ENCODE peak calls at places on chromosome 1, in four cellular contexts. One of them, this sample, is unnamed.

GRCh38 chr1:109399326-109399957 is 1.7 kb upstream of the SORT1 start:
- DNase-seq in NCI-H1417: peak; percentile 93
- DNase-seq in NCI-H1092 treated with DMSO at 0.1 percent for 48 hours: peak; percentile 58
- DNase-seq in psoas muscle: no peak
- DNase-seq in this sample: no peak

GRCh38 chr1:165367375-165367993 is 11.0 kb upstream of the LMX1A start:
- DNase-seq in NCI-H1417: peak; percentile 86
- DNase-seq in NCI-H1092 treated with DMSO at 0.1 percent for 48 hours: peak; percentile 86
- DNase-seq in psoas muscle: peak; percentile 86
- DNase-seq in this sample: peak; percentile 93

GRCh38 chr1:214525535-214526019 is 25.8 kb downstream of the PTPN14 start:
- DNase-seq in NCI-H1417: no peak
- DNase-seq in NCI-H1092 treated with DMSO at 0.1 percent for 48 hours: no peak
- DNase-seq in psoas muscle: no peak
- DNase-seq in this sample: no peak

GRCh38 chr1:57422271-57423134 is 1.4 kb downstream of the DAB1 start:
- DNase-seq in NCI-H1417: peak; percentile 33
- DNase-seq in NCI-H1092 treated with DMSO at 0.1 percent for 48 hours: no peak
- DNase-seq in psoas muscle: peak; percentile 46
- DNase-seq in this sample: no peak

GRCh38 chr1:58477390-58477789 is 69.1 kb downstream of the OMA1 start:
- DNase-seq in NCI-H1417: no peak
- DNase-seq in NCI-H1092 treated with DMSO at 0.1 percent for 48 hours: no peak
- DNase-seq in psoas muscle: no peak
- DNase-seq in this sample: no peak

GRCh38 chr1:219500327-219500897 is 112.5 kb downstream of the ZC3H11B start:
- DNase-seq in NCI-H1417: no peak
- DNase-seq in NCI-H1092 treated with DMSO at 0.1 percent for 48 hours: no peak
- DNase-seq in psoas muscle: no peak
- DNase-seq in this sample: no peak

GRCh38 chr1:239436286-239436685 is 49.9 kb downstream of the CHRM3 start:
- DNase-seq in NCI-H1417: no peak
- DNase-seq in NCI-H1092 treated with DMSO at 0.1 percent for 48 hours: no peak
- DNase-seq in psoas muscle: no peak
- DNase-seq in this sample: no peak

GRCh38 chr1:247336390-247336789 is 4.7 kb upstream of the ZNF496 start:
- DNase-seq in NCI-H1417: peak; percentile 90
- DNase-seq in NCI-H1092 treated with DMSO at 0.1 percent for 48 hours: peak; percentile 48
- DNase-seq in psoas muscle: no peak
- DNase-seq in this sample: no peak

GRCh38 chr1:116847688-116848531 is 61.8 kb upstream of the PTGFRN start:
- DNase-seq in NCI-H1417: no peak
- DNase-seq in NCI-H1092 treated with DMSO at 0.1 percent for 48 hours: no peak
- DNase-seq in psoas muscle: peak; percentile 68
- DNase-seq in this sample: no peak

GRCh38 chr1:21292991-21293536 is 2.8 kb upstream of the ECE1 start:
- DNase-seq in NCI-H1417: no peak
- DNase-seq in NCI-H1092 treated with DMSO at 0.1 percent for 48 hours: no peak
- DNase-seq in psoas muscle: no peak
- DNase-seq in this sample: no peak

GRCh38 chr1:210001751-210002150 is 63.7 kb downstream of the SYT14 start:
- DNase-seq in NCI-H1417: no peak
- DNase-seq in NCI-H1092 treated with DMSO at 0.1 percent for 48 hours: no peak
- DNase-seq in psoas muscle: no peak
- DNase-seq in this sample: no peak

GRCh38 chr1:44318097-44319088 is 36.7 kb downstream of the ERI3 start:
- DNase-seq in NCI-H1417: peak; percentile 50
- DNase-seq in NCI-H1092 treated with DMSO at 0.1 percent for 48 hours: peak; percentile 58
- DNase-seq in psoas muscle: no peak
- DNase-seq in this sample: no peak

GRCh38 chr1:23624440-23624839 is 65.1 kb upstream of the ID3 start:
- DNase-seq in NCI-H1417: no peak
- DNase-seq in NCI-H1092 treated with DMSO at 0.1 percent for 48 hours: no peak
- DNase-seq in psoas muscle: no peak
- DNase-seq in this sample: no peak

GRCh38 chr1:164310166-164310565 is 248.8 kb upstream of the PBX1 start:
- DNase-seq in NCI-H1417: no peak
- DNase-seq in NCI-H1092 treated with DMSO at 0.1 percent for 48 hours: no peak
- DNase-seq in psoas muscle: no peak
- DNase-seq in this sample: no peak

GRCh38 chr1:154953611-154954038 is 2.3 kb downstream of the PBXIP1 start:
- DNase-seq in NCI-H1417: peak; percentile 8
- DNase-seq in NCI-H1092 treated with DMSO at 0.1 percent for 48 hours: peak; percentile 12
- DNase-seq in psoas muscle: no peak
- DNase-seq in this sample: no peak

GRCh38 chr1:59638172-59638800 is 176.5 kb upstream of the HOOK1 start:
- DNase-seq in NCI-H1417: peak; percentile 7
- DNase-seq in NCI-H1092 treated with DMSO at 0.1 percent for 48 hours: no peak
- DNase-seq in psoas muscle: no peak
- DNase-seq in this sample: no peak

GRCh38 chr1:34188418-34188817 is 11.7 kb downstream of the C1orf94 start:
- DNase-seq in NCI-H1417: no peak
- DNase-seq in NCI-H1092 treated with DMSO at 0.1 percent for 48 hours: no peak
- DNase-seq in psoas muscle: no peak
- DNase-seq in this sample: no peak

GRCh38 chr1:202919615-202920014 is 7.4 kb downstream of the KLHL12 start:
- DNase-seq in NCI-H1417: no peak
- DNase-seq in NCI-H1092 treated with DMSO at 0.1 percent for 48 hours: no peak
- DNase-seq in psoas muscle: no peak
- DNase-seq in this sample: no peak

GRCh38 chr1:108708726-108709660 is 3.7 kb upstream of the FNDC7 start:
- DNase-seq in NCI-H1417: no peak
- DNase-seq in NCI-H1092 treated with DMSO at 0.1 percent for 48 hours: no peak
- DNase-seq in psoas muscle: no peak
- DNase-seq in this sample: no peak

GRCh38 chr1:108590436-108590835 is 30.5 kb downstream of the EEIG2 start:
- DNase-seq in NCI-H1417: no peak
- DNase-seq in NCI-H1092 treated with DMSO at 0.1 percent for 48 hours: no peak
- DNase-seq in psoas muscle: no peak
- DNase-seq in this sample: no peak

GRCh38 chr1:206779565-206780091 is 7.3 kb upstream of the IL10 start:
- DNase-seq in NCI-H1417: no peak
- DNase-seq in NCI-H1092 treated with DMSO at 0.1 percent for 48 hours: no peak
- DNase-seq in psoas muscle: no peak
- DNase-seq in this sample: no peak

GRCh38 chr1:119040906-119041305 is 52.8 kb upstream of the TBX15 start:
- DNase-seq in NCI-H1417: no peak
- DNase-seq in NCI-H1092 treated with DMSO at 0.1 percent for 48 hours: no peak
- DNase-seq in psoas muscle: peak; percentile 56
- DNase-seq in this sample: peak; percentile 30

GRCh38 chr1:23097316-23097715 is 71.3 kb downstream of the LUZP1 start:
- DNase-seq in NCI-H1417: no peak
- DNase-seq in NCI-H1092 treated with DMSO at 0.1 percent for 48 hours: no peak
- DNase-seq in psoas muscle: no peak
- DNase-seq in this sample: no peak

GRCh38 chr1:115373305-115373704 is 35.3 kb upstream of the NGF start:
- DNase-seq in NCI-H1417: no peak
- DNase-seq in NCI-H1092 treated with DMSO at 0.1 percent for 48 hours: no peak
- DNase-seq in psoas muscle: no peak
- DNase-seq in this sample: no peak

GRCh38 chr1:225882008-225882698 is at the start of gene TMEM63A:
- DNase-seq in NCI-H1417: no peak
- DNase-seq in NCI-H1092 treated with DMSO at 0.1 percent for 48 hours: no peak
- DNase-seq in psoas muscle: peak; percentile 98
- DNase-seq in this sample: peak; percentile 81

GRCh38 chr1:24841593-24841992 is 88.5 kb downstream of the RUNX3 start:
- DNase-seq in NCI-H1417: no peak
- DNase-seq in NCI-H1092 treated with DMSO at 0.1 percent for 48 hours: no peak
- DNase-seq in psoas muscle: no peak
- DNase-seq in this sample: no peak